ENCODE peak calls at places on chromosomes 1 and 21, in eight cellular contexts. K is heart right ventricle; B is CD4-positive, alpha-beta memory T cell; N is heart left ventricle; E is right atrium auricular region; T is dorsolateral prefrontal cortex; U is left lung; R is adipocyte. A is an unnamed sample.

GRCh38 chr1:86753700-86754099 is 49.3 kb downstream of the SH3GLB1 start:
- DNase-seq in E (no peak), B (peak), R (no peak), U (no peak), N (no peak), K (no peak), T (no peak), A (peak)

GRCh38 chr1:202135221-202135721 is 9.3 kb downstream of the ARL8A start:
- DNase-seq in R (peak), K (peak), U (no peak), B (peak), T (peak), E (no peak), N (peak), A (peak)

GRCh38 chr1:68438310-68438709 is 11.4 kb downstream of the RPE65 start:
- DNase-seq in B (no peak), U (no peak), N (no peak), E (no peak), T (no peak), K (no peak), R (no peak), A (peak)

GRCh38 chr1:203628185-203628996 is 1.8 kb downstream of the ATP2B4 start:
- DNase-seq in B (no peak), T (peak), R (peak), E (peak), N (no peak), U (peak), K (peak), A (no peak)

GRCh38 chr1:160217466-160218165 is 12.4 kb downstream of the PEA15 start:
- DNase-seq in E (no peak), T (no peak), R (no peak), U (no peak), N (no peak), B (no peak), K (no peak), A (no peak)

GRCh38 chr1:10507111-10507879 is 32.5 kb downstream of the PEX14 start:
- DNase-seq in K (peak), E (peak), T (peak), N (peak), B (peak), U (no peak), R (peak), A (peak)

GRCh38 chr1:1420654-1421134 is 382 bp downstream of the ANKRD65 start:
- DNase-seq in U (no peak), K (no peak), B (no peak), T (no peak), R (no peak), E (no peak), N (no peak), A (no peak)

GRCh38 chr1:20485527-20486456 is at the start of gene CAMK2N1:
- DNase-seq in E (no peak), R (peak), N (peak), K (peak), B (peak), T (peak), U (peak), A (no peak)

GRCh38 chr1:95371666-95372320 is 137.8 kb downstream of the RWDD3 start:
- DNase-seq in K (no peak), R (no peak), E (no peak), T (no peak), U (no peak), N (no peak), B (no peak), A (no peak)

GRCh38 chr1:1281533-1282321 is 1.5 kb downstream of the SCNN1D start:
- DNase-seq in N (peak), R (no peak), U (peak), E (no peak), T (no peak), K (peak), B (no peak), A (no peak)

GRCh38 chr1:37410080-37410479 is 64.3 kb upstream of the ZC3H12A start:
- DNase-seq in T (peak), R (no peak), B (no peak), U (no peak), N (no peak), E (no peak), K (no peak), A (no peak)

GRCh38 chr1:219702551-219703215 is 89.8 kb upstream of the ZC3H11B start:
- DNase-seq in B (no peak), N (no peak), T (no peak), R (peak), E (no peak), U (no peak), K (no peak), A (no peak)

GRCh38 chr1:228178737-228179720 is 13.4 kb downstream of the IBA57 start:
- DNase-seq in N (no peak), K (no peak), B (no peak), R (no peak), U (no peak), T (no peak), E (no peak), A (no peak)

GRCh38 chr1:38082678-38083317 is 36.2 kb upstream of the POU3F1 start:
- DNase-seq in K (no peak), N (no peak), R (no peak), T (no peak), U (no peak), E (no peak), B (no peak), A (peak)

GRCh38 chr1:212291505-212292134 is 6.4 kb downstream of the PPP2R5A start:
- DNase-seq in T (no peak), B (peak), N (no peak), U (no peak), K (no peak), R (peak), E (no peak), A (peak)

GRCh38 chr1:231872461-231872910 is 245.9 kb downstream of the DISC1 start:
- DNase-seq in N (no peak), T (no peak), K (no peak), U (no peak), E (no peak), B (no peak), R (peak), A (no peak)

GRCh38 chr1:37726191-37726590 is 33.9 kb downstream of the CDCA8 start:
- DNase-seq in N (no peak), R (no peak), U (no peak), B (no peak), E (no peak), K (no peak), T (peak), A (no peak)

GRCh38 chr1:202192770-202193613 is 607 bp upstream of the LGR6 start:
- DNase-seq in B (peak), R (peak), U (peak), N (peak), T (peak), K (peak), E (no peak), A (peak)

GRCh38 chr1:24278726-24279125 is 40.4 kb upstream of the GRHL3 start:
- DNase-seq in K (no peak), N (no peak), U (no peak), T (no peak), E (no peak), R (no peak), B (no peak), A (no peak)

GRCh38 chr1:24861821-24862727 is 68.0 kb downstream of the RUNX3 start:
- DNase-seq in U (peak), K (no peak), E (no peak), T (no peak), B (no peak), N (no peak), R (peak), A (no peak)

GRCh38 chr21:15788847-15789548 is 59.2 kb downstream of the USP25 start:
- DNase-seq in E (no peak), T (no peak), N (no peak), R (peak), K (no peak), U (no peak), B (no peak), A (no peak)

GRCh38 chr1:73674945-73675561 is 522.9 kb downstream of the LRRIQ3 start:
- DNase-seq in U (no peak), E (no peak), R (peak), B (no peak), K (no peak), T (no peak), N (no peak), A (peak)

GRCh38 chr1:175537571-175537970 is 205.8 kb downstream of the TNR start:
- DNase-seq in N (no peak), E (no peak), U (no peak), B (no peak), K (no peak), R (no peak), T (no peak), A (no peak)

GRCh38 chr1:163054056-163054706 is 15.0 kb upstream of the RGS4 start:
- DNase-seq in B (no peak), N (no peak), K (no peak), E (no peak), R (no peak), U (no peak), T (no peak), A (no peak)

GRCh38 chr1:53315456-53316048 is 12.3 kb downstream of the LRP8 start:
- DNase-seq in N (no peak), U (peak), E (no peak), B (no peak), T (no peak), R (no peak), K (no peak), A (no peak)

GRCh38 chr1:158117854-158118691 is 62.6 kb upstream of the CD1D start:
- DNase-seq in B (peak), E (peak), T (peak), U (peak), R (peak), N (peak), K (peak), A (peak)

GRCh38 chr1:225763815-225764548 is 13.6 kb upstream of the SRP9 start:
- DNase-seq in E (no peak), K (peak), U (no peak), R (peak), T (no peak), N (no peak), B (no peak), A (peak)

GRCh38 chr1:6082430-6082971 is 36.8 kb downstream of the KCNAB2 start:
- DNase-seq in E (no peak), K (no peak), R (peak), T (no peak), U (peak), N (no peak), B (no peak), A (no peak)

GRCh38 chr1:228875741-228876140 is 140.5 kb downstream of the RHOU start:
- DNase-seq in E (no peak), U (no peak), T (no peak), N (no peak), R (no peak), B (no peak), K (no peak), A (no peak)

GRCh38 chr1:217053666-217054065 is 330.4 kb upstream of the ESRRG start:
- DNase-seq in N (no peak), B (no peak), T (no peak), E (no peak), U (no peak), K (no peak), R (no peak), A (no peak)

GRCh38 chr1:21259316-21260076 is 30.8 kb downstream of the ECE1 start:
- DNase-seq in E (no peak), N (no peak), U (no peak), K (no peak), T (no peak), B (no peak), R (no peak), A (no peak)

GRCh38 chr1:243754348-243754747 is 95.7 kb downstream of the AKT3 start:
- DNase-seq in K (no peak), T (no peak), N (no peak), U (peak), R (no peak), E (no peak), B (no peak), A (no peak)

GRCh38 chr1:67831850-67832513 is 1.3 kb downstream of the GNG12 start:
- DNase-seq in N (peak), K (peak), R (peak), T (no peak), U (peak), E (peak), B (no peak), A (no peak)

GRCh38 chr1:212225416-212225815 is 59.8 kb upstream of the PPP2R5A start:
- DNase-seq in R (no peak), B (peak), N (no peak), T (no peak), U (no peak), K (no peak), E (no peak), A (peak)

GRCh38 chr1:54798206-54798605 is 2.9 kb downstream of the TTC22 start:
- DNase-seq in T (no peak), N (no peak), E (no peak), B (no peak), U (no peak), K (no peak), R (no peak), A (no peak)

GRCh38 chr1:148162363-148162762 is 10.3 kb upstream of the NBPF11 start:
- DNase-seq in R (no peak), E (no peak), U (peak), K (no peak), T (no peak), B (no peak), N (no peak), A (no peak)

GRCh38 chr1:209746469-209747269 is 9.2 kb upstream of the TRAF3IP3 start:
- DNase-seq in N (no peak), T (no peak), U (no peak), K (no peak), B (no peak), R (no peak), E (no peak), A (no peak)

GRCh38 chr1:209748620-209749019 is 7.2 kb upstream of the TRAF3IP3 start:
- DNase-seq in B (no peak), E (no peak), T (no peak), N (no peak), K (no peak), R (no peak), U (no peak), A (no peak)

GRCh38 chr1:209751627-209752231 is 4.1 kb upstream of the TRAF3IP3 start:
- DNase-seq in E (no peak), B (peak), K (no peak), N (no peak), T (no peak), R (no peak), U (no peak), A (peak)

GRCh38 chr1:209749660-209750059 is 6.2 kb upstream of the TRAF3IP3 start:
- DNase-seq in K (no peak), B (no peak), U (no peak), E (no peak), N (no peak), T (no peak), R (no peak), A (no peak)

DNA sequence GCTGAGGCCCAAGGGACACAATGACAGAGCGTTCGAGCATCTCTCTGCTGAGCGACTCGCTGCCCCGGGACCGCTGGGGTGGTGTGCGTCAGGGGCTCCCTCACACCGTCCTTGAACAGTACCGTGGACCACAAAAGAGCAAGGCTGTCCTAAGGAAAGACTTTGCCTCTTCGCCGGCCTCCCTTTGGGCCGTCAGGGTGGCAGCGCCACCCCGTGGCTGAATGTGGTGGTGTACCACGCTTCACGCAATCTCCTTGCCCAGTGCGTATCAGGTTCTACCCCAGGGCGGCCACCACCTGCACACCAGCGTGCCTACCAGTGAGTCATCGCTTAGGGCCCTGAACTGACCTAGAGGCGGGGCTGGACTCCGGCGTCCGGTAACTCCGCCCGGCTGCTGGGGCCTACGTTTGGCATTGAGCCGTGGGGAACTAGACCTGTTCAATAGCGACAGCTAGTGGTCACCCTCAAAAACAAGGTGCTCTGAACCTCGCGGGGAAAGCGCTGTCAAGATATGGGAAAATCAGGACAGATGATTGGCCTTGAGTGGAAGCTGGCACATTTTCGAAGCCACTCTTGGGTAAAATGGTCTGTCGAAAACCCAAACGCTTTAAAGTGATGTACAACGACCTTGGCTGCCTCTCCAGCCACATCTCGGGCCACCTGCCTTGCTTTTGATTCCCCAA is 8.1 kb upstream of the TRAF3IP3 start:
- DNase-seq in R (peak), B (peak), T (peak), N (peak), K (peak), E (peak), U (peak), A (peak)
- H3K4me3 ChIP-seq in R (peak), B (peak), T (peak), N (no peak), K (peak), E (peak), U (peak), A (no peak)

GRCh38 chr21:42651515-42652401 is 1.7 kb upstream of the PDE9A start:
- DNase-seq in E (no peak), T (no peak), K (no peak), R (no peak), N (no peak), B (no peak), U (peak), A (no peak)

GRCh38 chr21:42654179-42654912 is 925 bp downstream of the PDE9A start:
- DNase-seq in N (no peak), T (no peak), U (peak), E (no peak), B (peak), K (no peak), R (no peak), A (peak)

GRCh38 chr21:42652527-42653491 is 612 bp upstream of the PDE9A start:
- DNase-seq in R (no peak), B (no peak), K (peak), U (peak), N (peak), T (peak), E (peak), A (no peak)

GRCh38 chr21:42654913-42655796 is 1.7 kb downstream of the PDE9A start:
- DNase-seq in B (no peak), E (no peak), N (no peak), T (no peak), U (peak), K (no peak), R (no peak), A (no peak)

DNA sequence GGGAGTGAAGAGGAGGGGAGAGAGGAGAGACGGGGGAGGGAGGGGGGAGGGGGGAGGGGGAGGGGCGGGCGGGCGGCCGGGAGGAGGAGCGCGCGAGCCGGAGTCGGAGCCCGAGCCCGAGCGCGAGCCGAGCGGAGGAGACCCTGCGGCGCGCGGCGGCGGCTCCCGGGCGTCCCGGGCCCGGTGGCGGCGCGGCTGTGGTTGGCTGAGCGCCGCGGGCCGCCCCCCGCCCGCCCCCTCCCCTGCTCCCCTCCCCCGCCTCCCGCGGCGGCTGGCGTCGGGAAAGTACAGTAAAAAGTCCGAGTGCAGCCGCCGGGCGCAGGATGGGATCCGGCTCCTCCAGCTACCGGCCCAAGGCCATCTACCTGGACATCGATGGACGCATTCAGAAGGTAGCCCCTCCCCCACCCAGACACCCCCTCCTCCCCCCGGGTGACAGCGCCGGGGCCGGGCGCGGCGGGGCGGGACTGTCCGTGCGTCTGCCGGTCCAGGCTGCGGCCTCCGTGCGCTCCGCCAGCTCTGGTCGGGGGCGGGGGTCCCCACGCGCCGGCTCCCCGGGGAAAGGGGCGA is at the start of gene PDE9A:
- DNase-seq in E (no peak), U (peak), R (peak), T (no peak), B (peak), N (peak), K (no peak), A (no peak)
- H3K4me3 ChIP-seq in E (peak), U (peak), R (peak), T (peak), B (peak), N (peak), K (peak), A (peak)

DNA sequence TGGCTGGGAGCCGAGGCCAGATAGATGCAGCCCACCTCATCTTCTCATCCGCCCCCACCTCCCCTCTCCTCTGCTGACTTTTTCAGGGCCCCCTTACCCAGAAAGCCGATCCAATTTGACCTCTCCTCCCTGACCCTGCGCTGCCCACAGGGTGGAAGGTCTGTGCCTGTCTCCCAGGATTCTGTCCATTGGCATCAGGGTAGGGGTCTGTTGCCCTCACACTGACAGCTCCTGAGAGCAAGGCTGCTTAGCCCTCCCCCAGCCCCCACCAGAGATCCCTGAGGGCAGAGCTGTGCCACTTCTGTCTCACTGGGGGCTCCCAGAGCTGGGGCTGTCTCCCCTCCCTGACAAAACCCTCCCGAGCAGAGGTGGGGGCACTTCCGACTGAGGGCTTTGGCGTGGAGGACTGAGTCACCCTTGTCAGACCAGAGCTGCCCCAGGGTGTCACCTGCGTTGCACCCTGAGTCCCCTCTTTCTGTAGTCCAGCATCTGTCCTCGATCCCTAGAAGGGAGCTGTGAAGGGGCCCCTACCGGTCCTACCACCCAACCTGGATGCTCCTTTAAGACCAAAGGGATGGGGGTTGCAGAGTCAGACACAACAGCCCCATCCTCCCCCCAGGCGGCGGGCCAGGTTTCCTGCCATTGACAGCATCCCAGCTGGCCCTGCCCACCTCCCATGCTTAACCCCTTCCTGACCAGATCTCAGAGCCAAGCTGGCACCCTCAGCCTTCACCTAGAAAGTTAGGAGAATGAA is 2.4 kb upstream of the FAM110D start:
- DNase-seq in B (no peak), T (peak), K (peak), R (no peak), U (no peak), E (no peak), N (peak), A (no peak)
- H3K4me3 ChIP-seq in B (no peak), T (no peak), K (peak), R (no peak), U (peak), E (peak), N (no peak), A (no peak)

GRCh38 chr1:170887726-170888125 is 47.6 kb upstream of the MROH9 start:
- DNase-seq in E (no peak), N (no peak), R (no peak), T (no peak), U (no peak), B (no peak), K (no peak), A (no peak)

GRCh38 chr1:170881268-170882265 is 53.8 kb upstream of the MROH9 start:
- DNase-seq in U (no peak), K (peak), B (no peak), R (peak), T (no peak), E (no peak), N (peak), A (peak)

GRCh38 chr1:170886460-170886859 is 48.9 kb upstream of the MROH9 start:
- DNase-seq in N (no peak), R (no peak), K (no peak), T (no peak), U (no peak), E (no peak), B (no peak), A (no peak)

DNA sequence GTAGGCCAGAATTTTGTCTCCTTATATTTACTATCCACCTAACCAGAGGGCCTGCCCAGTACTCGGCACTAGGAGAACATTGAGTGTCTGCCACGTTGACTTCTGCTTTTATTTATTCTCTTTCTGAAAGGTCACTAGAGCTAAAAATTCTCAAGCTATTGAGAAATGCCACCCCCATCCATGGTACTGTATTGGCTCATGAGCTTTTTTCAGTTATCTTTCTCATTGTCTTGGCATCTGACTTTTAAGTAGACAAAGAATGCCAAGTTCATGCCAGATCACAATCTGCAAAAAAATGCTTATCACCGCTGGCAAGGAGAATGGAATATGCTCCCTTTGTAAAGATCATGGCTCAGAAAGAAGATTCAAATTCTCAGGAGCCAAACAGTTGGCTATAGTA is 49.8 kb upstream of the MROH9 start:
- DNase-seq in E (no peak), U (no peak), N (no peak), B (no peak), T (no peak), R (peak), K (no peak), A (no peak)
- H3K4me3 ChIP-seq in E (no peak), U (no peak), N (no peak), B (no peak), T (no peak), R (no peak), K (no peak), A (no peak)

A was measured in GM12865.